ENCODE peak calls at places on chromosome 16, in six cellular contexts. One of them, this sample, is unnamed.

GRCh38 chr16:64866026-64866425 is 255.8 kb downstream of the CDH11 start:
- DNase-seq in right cardiac atrium: no peak
- DNase-seq in HTR-8/SVneo: no peak
- DNase-seq in DND-41: no peak
- DNase-seq in posterior cingulate gyrus: no peak
- DNase-seq in colonic mucosa: no peak
- DNase-seq in this sample: no peak

GRCh38 chr16:3774156-3774767 is 56.9 kb upstream of the TRAP1 start:
- DNase-seq in posterior cingulate gyrus: no peak
- DNase-seq in HTR-8/SVneo: no peak
- DNase-seq in right cardiac atrium: peak
- DNase-seq in DND-41: no peak
- DNase-seq in colonic mucosa: no peak
- DNase-seq in this sample: no peak

GRCh38 chr16:74073471-74073870 is 223.1 kb upstream of the PSMD7 start:
- DNase-seq in posterior cingulate gyrus: no peak
- DNase-seq in colonic mucosa: no peak
- DNase-seq in right cardiac atrium: no peak
- DNase-seq in HTR-8/SVneo: no peak
- DNase-seq in DND-41: no peak
- DNase-seq in this sample: peak

GRCh38 chr16:19463468-19464315 is 46.0 kb downstream of the TMC5 start:
- DNase-seq in HTR-8/SVneo: peak
- DNase-seq in DND-41: no peak
- DNase-seq in colonic mucosa: peak
- DNase-seq in right cardiac atrium: no peak
- DNase-seq in posterior cingulate gyrus: no peak
- DNase-seq in this sample: no peak

GRCh38 chr16:72824761-72825160 is 223.2 kb downstream of the ZFHX3 start:
- DNase-seq in right cardiac atrium: no peak
- DNase-seq in colonic mucosa: no peak
- DNase-seq in posterior cingulate gyrus: no peak
- DNase-seq in DND-41: no peak
- DNase-seq in HTR-8/SVneo: no peak
- DNase-seq in this sample: no peak

GRCh38 chr16:9095171-9095570 is 3.7 kb downstream of the HAPSTR1 start:
- DNase-seq in posterior cingulate gyrus: no peak
- DNase-seq in DND-41: no peak
- DNase-seq in HTR-8/SVneo: no peak
- DNase-seq in colonic mucosa: no peak
- DNase-seq in right cardiac atrium: no peak
- DNase-seq in this sample: no peak

GRCh38 chr16:89502319-89502843 is 5.8 kb upstream of the SPG7 start:
- DNase-seq in DND-41: no peak
- DNase-seq in colonic mucosa: peak
- DNase-seq in right cardiac atrium: no peak
- DNase-seq in posterior cingulate gyrus: no peak
- DNase-seq in HTR-8/SVneo: peak
- DNase-seq in this sample: no peak

GRCh38 chr16:1102921-1103648 is 7.0 kb upstream of the C1QTNF8 start:
- DNase-seq in right cardiac atrium: peak
- DNase-seq in DND-41: peak
- DNase-seq in colonic mucosa: peak
- DNase-seq in HTR-8/SVneo: peak
- DNase-seq in posterior cingulate gyrus: no peak
- DNase-seq in this sample: no peak

GRCh38 chr16:35559911-35560636 is 2100.7 kb downstream of the TP53TG3F start:
- DNase-seq in posterior cingulate gyrus: no peak
- DNase-seq in DND-41: peak
- DNase-seq in right cardiac atrium: no peak
- DNase-seq in colonic mucosa: no peak
- DNase-seq in HTR-8/SVneo: no peak
- DNase-seq in this sample: no peak

GRCh38 chr16:80509872-80510271 is 30.9 kb upstream of the DYNLRB2 start:
- DNase-seq in DND-41: no peak
- DNase-seq in right cardiac atrium: no peak
- DNase-seq in HTR-8/SVneo: no peak
- DNase-seq in colonic mucosa: no peak
- DNase-seq in posterior cingulate gyrus: no peak
- DNase-seq in this sample: no peak

GRCh38 chr16:57023541-57024249 is 34.3 kb downstream of the NLRC5 start:
- DNase-seq in HTR-8/SVneo: no peak
- DNase-seq in right cardiac atrium: no peak
- DNase-seq in colonic mucosa: no peak
- DNase-seq in DND-41: no peak
- DNase-seq in posterior cingulate gyrus: no peak
- DNase-seq in this sample: no peak